ENCODE peak calls at places on chromosomes 12 and 14, in eight cellular contexts. D is AG09319, Q is uterus, Z is ascending aorta, A is psoas muscle, B is heart right ventricle, J is WERI-Rb-1, T is OCI-LY7. K is an unnamed sample.

GRCh38 chr12:13959131-13959734 is 22.2 kb downstream of the GRIN2B start:
- DNase-seq in T (no peak), B (peak), D (no peak), A (no peak), Z (no peak), J (no peak), Q (no peak), K (no peak)

GRCh38 chr14:48792376-48793024 is 793.7 kb downstream of the RPS29 start:
- DNase-seq in A (no peak), B (no peak), T (no peak), Q (no peak), J (no peak), Z (no peak), D (no peak), K (no peak)

GRCh38 chr12:57772429-57773322 is at the start of gene EEF1AKMT3:
- DNase-seq in T (no peak), D (no peak), Z (no peak), J (peak), B (peak), A (peak), Q (peak), K (peak)

GRCh38 chr12:121628037-121628436 is 1.7 kb downstream of the ORAI1 start:
- DNase-seq in J (peak), Q (no peak), T (peak), B (no peak), A (no peak), D (no peak), Z (no peak), K (no peak)

GRCh38 chr14:102805454-102805891 is 28.2 kb downstream of the TRAF3 start:
- DNase-seq in Z (no peak), T (no peak), Q (no peak), A (no peak), B (no peak), D (no peak), J (no peak), K (no peak)

GRCh38 chr12:24560867-24561266 is 388.0 kb downstream of the BCAT1 start:
- DNase-seq in Q (no peak), B (no peak), T (no peak), J (no peak), A (no peak), D (no peak), Z (no peak), K (no peak)

GRCh38 chr14:35386673-35387125 is 17.9 kb downstream of the NFKBIA start:
- DNase-seq in T (no peak), J (no peak), D (no peak), Q (no peak), Z (no peak), B (peak), A (no peak), K (no peak)

GRCh38 chr12:89216141-89216952 is 136.0 kb downstream of the DUSP6 start:
- DNase-seq in A (no peak), T (no peak), B (no peak), J (no peak), Z (no peak), D (no peak), Q (no peak), K (no peak)

GRCh38 chr12:75996907-75997447 is 34.6 kb downstream of the PHLDA1 start:
- DNase-seq in T (no peak), J (no peak), B (no peak), A (no peak), Z (no peak), D (no peak), Q (no peak), K (no peak)

GRCh38 chr12:94674835-94675234 is 24.5 kb upstream of the TMCC3 start:
- DNase-seq in D (no peak), Z (peak), Q (no peak), A (peak), T (no peak), B (peak), J (no peak), K (peak)

DNA sequence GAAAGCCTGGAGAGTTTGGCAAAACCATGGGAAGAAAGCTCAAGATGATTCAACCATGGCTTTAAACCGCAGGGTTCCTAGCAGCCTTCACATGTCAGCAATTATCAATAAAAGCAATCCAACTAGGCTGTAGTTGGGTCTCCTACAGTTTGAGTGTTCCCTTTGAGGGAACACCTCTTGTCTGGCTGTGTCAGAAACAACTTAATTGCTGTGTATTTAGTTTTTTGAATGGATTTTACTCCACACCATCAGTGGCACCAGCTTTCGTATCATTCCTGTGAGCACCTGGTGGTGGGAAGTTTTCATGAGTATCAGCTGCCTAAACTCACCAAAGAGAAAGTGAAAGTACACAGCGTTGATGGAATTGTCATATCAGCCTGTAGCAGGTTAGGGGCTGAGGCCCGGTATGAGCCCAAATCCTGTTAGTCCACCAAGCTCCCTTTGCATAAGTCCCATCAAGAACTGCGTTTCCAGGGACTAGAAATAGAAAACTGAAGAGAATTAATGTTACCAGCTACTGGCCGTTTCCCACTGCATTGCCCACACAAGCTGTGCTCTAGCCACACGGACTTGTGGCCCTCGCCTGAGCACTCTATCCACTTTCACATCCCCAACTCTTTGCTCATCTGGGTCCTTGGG is 10.9 kb upstream of the IL26 start:
- DNase-seq in B (no peak), Q (no peak), A (no peak), T (peak), J (no peak), Z (no peak), D (no peak), K (no peak)
- TF ChIP-seq CTCF in B (no peak), Q (no peak), A (peak), T (no peak), J (no peak), Z (no peak), D (no peak), K (no peak)

DNA sequence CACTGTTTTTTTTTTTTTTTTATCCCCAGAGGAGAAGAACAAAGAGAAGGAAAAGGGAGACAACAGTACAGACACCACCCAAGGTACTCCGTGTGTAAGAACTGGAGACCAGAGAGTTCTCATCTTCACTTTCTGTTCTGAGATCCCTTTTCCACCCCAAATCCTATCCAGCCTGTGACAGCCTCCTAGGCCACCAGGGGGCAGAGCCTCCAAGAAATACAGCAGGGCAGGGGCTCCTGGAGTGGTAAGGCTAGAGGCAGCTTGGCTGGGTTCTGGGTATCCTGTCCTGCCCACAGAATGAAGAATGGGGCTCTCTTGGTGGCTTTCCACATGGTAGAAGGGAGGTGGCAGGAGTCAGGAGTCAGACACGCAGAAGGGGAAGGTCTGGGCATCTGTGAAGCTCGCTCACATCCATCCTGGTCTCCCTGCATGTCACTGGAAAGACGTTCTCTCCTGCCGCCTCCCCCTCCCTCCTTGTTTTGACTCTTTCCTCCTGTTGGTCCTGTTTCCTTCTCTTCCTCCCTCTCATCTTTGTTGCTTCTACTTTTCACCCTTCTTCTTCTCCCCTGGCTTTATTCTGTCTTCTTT is 12.0 kb downstream of the CLSTN3 start:
- DNase-seq in D (no peak), Z (no peak), B (no peak), J (peak), T (peak), Q (no peak), A (no peak), K (no peak)
- TF ChIP-seq CTCF in D (peak), Z (peak), B (peak), J (peak), T (peak), Q (peak), A (peak), K (no peak)

GRCh38 chr12:45587877-45588530 is 141.5 kb upstream of the ARID2 start:
- DNase-seq in B (peak), A (peak), Q (no peak), J (no peak), T (no peak), Z (no peak), D (no peak), K (no peak)
- TF ChIP-seq CTCF in B (peak), A (peak), Q (no peak), J (no peak), T (no peak), Z (no peak), D (no peak), K (no peak)

GRCh38 chr12:96824838-96825236 is 82.2 kb upstream of the NEDD1 start:
- DNase-seq in Q (no peak), B (no peak), T (no peak), J (no peak), Z (no peak), A (no peak), D (no peak), K (no peak)

GRCh38 chr12:96824074-96824837 is 82.8 kb upstream of the NEDD1 start:
- DNase-seq in Z (no peak), J (no peak), T (no peak), D (no peak), A (no peak), Q (no peak), B (no peak), K (no peak)

GRCh38 chr12:96831346-96831745 is 75.7 kb upstream of the NEDD1 start:
- DNase-seq in B (no peak), T (no peak), Z (no peak), J (no peak), A (no peak), D (no peak), Q (no peak), K (no peak)

GRCh38 chr12:96829354-96829753 is 77.7 kb upstream of the NEDD1 start:
- DNase-seq in A (no peak), Q (no peak), Z (no peak), T (no peak), J (no peak), B (no peak), D (no peak), K (no peak)

GRCh38 chr12:96828169-96828789 is 78.8 kb upstream of the NEDD1 start:
- DNase-seq in B (no peak), T (peak), D (no peak), Z (no peak), J (no peak), Q (no peak), A (no peak), K (no peak)
- TF ChIP-seq CTCF in B (no peak), T (peak), D (no peak), Z (no peak), J (peak), Q (no peak), A (no peak), K (no peak)

GRCh38 chr12:120453977-120454376 is 7.7 kb downstream of the GATC start:
- DNase-seq in Q (no peak), A (no peak), T (peak), D (no peak), Z (no peak), B (no peak), J (no peak), K (no peak)
- TF ChIP-seq CTCF in Q (no peak), A (peak), T (peak), D (peak), Z (no peak), B (peak), J (peak), K (no peak)

GRCh38 chr14:78697341-78697740 is 527.2 kb downstream of the NRXN3 start:
- DNase-seq in Q (no peak), A (no peak), B (no peak), J (no peak), Z (no peak), T (peak), D (peak), K (no peak)
- TF ChIP-seq CTCF in Q (peak), A (peak), B (peak), J (peak), Z (no peak), T (peak), D (peak), K (no peak)

GRCh38 chr12:4279120-4279690 is 5.6 kb downstream of the CCND2 start:
- DNase-seq in A (no peak), J (no peak), Z (no peak), T (no peak), Q (no peak), D (no peak), B (no peak), K (no peak)
- TF ChIP-seq CTCF in A (no peak), J (no peak), Z (no peak), T (no peak), Q (no peak), D (no peak), B (no peak), K (no peak)

GRCh38 chr12:22121224-22121623 is 75.2 kb downstream of the CMAS start:
- DNase-seq in D (no peak), Z (no peak), A (no peak), B (no peak), J (peak), Q (no peak), T (peak), K (no peak)
- TF ChIP-seq CTCF in D (peak), Z (no peak), A (no peak), B (peak), J (peak), Q (no peak), T (peak), K (no peak)

K was measured in lower leg skin.